ENCODE peak calls at places on chromosomes 7 and 10, in seven cellular contexts. One of them, this sample, is unnamed.

GRCh38 chr10:93126484-93127052 is 52.9 kb downstream of the CYP26A1 start:
- DNase-seq in endothelial cell: no peak
- DNase-seq in progenitor cell of endocrine pancreas: no peak
- DNase-seq in transverse colon: no peak
- DNase-seq in fibroblast of mammary gland: no peak
- DNase-seq in WTC11: peak
- DNase-seq in foreskin fibroblast: no peak
- DNase-seq in this sample: no peak

GRCh38 chr7:138032186-138032585 is 30.3 kb upstream of the CREB3L2 start:
- DNase-seq in endothelial cell: no peak
- DNase-seq in progenitor cell of endocrine pancreas: no peak
- DNase-seq in transverse colon: no peak
- DNase-seq in fibroblast of mammary gland: no peak
- DNase-seq in WTC11: no peak
- DNase-seq in foreskin fibroblast: no peak
- DNase-seq in this sample: no peak

GRCh38 chr10:119250641-119251314 is 43.4 kb downstream of the GRK5 start:
- DNase-seq in endothelial cell: no peak
- DNase-seq in progenitor cell of endocrine pancreas: no peak
- DNase-seq in transverse colon: no peak
- DNase-seq in fibroblast of mammary gland: peak
- DNase-seq in WTC11: no peak
- DNase-seq in foreskin fibroblast: peak
- DNase-seq in this sample: no peak

GRCh38 chr10:112801004-112801403 is 149.0 kb upstream of the TCF7L2 start:
- DNase-seq in endothelial cell: no peak
- DNase-seq in progenitor cell of endocrine pancreas: no peak
- DNase-seq in transverse colon: no peak
- DNase-seq in fibroblast of mammary gland: no peak
- DNase-seq in WTC11: no peak
- DNase-seq in foreskin fibroblast: no peak
- DNase-seq in this sample: no peak

GRCh38 chr10:86758231-86759072 is 2.0 kb downstream of the BMPR1A start:
- DNase-seq in endothelial cell: no peak
- DNase-seq in progenitor cell of endocrine pancreas: no peak
- DNase-seq in transverse colon: no peak
- DNase-seq in fibroblast of mammary gland: peak
- DNase-seq in WTC11: no peak
- DNase-seq in foreskin fibroblast: peak
- DNase-seq in this sample: no peak

GRCh38 chr7:4189151-4189570 is 492.9 kb upstream of the FOXK1 start:
- DNase-seq in endothelial cell: no peak
- DNase-seq in progenitor cell of endocrine pancreas: no peak
- DNase-seq in transverse colon: peak
- DNase-seq in fibroblast of mammary gland: no peak
- DNase-seq in WTC11: no peak
- DNase-seq in foreskin fibroblast: peak
- DNase-seq in this sample: peak

GRCh38 chr7:134327896-134328295 is 11.2 kb upstream of the SLC35B4 start:
- DNase-seq in endothelial cell: peak
- DNase-seq in progenitor cell of endocrine pancreas: no peak
- DNase-seq in transverse colon: peak
- DNase-seq in fibroblast of mammary gland: peak
- DNase-seq in WTC11: peak
- DNase-seq in foreskin fibroblast: peak
- DNase-seq in this sample: peak

GRCh38 chr7:111067682-111068081 is 23.2 kb upstream of the LRRN3 start:
- DNase-seq in endothelial cell: no peak
- DNase-seq in progenitor cell of endocrine pancreas: no peak
- DNase-seq in transverse colon: no peak
- DNase-seq in fibroblast of mammary gland: no peak
- DNase-seq in WTC11: no peak
- DNase-seq in foreskin fibroblast: no peak
- DNase-seq in this sample: no peak

GRCh38 chr7:44259547-44260457 is 59.0 kb downstream of the YKT6 start:
- DNase-seq in endothelial cell: no peak
- DNase-seq in progenitor cell of endocrine pancreas: no peak
- DNase-seq in transverse colon: peak
- DNase-seq in fibroblast of mammary gland: peak
- DNase-seq in WTC11: no peak
- DNase-seq in foreskin fibroblast: peak
- DNase-seq in this sample: peak

GRCh38 chr7:139776486-139777303 is 1.1 kb downstream of the HIPK2 start:
- DNase-seq in endothelial cell: no peak
- DNase-seq in progenitor cell of endocrine pancreas: peak
- DNase-seq in transverse colon: peak
- DNase-seq in fibroblast of mammary gland: peak
- DNase-seq in WTC11: no peak
- DNase-seq in foreskin fibroblast: peak
- DNase-seq in this sample: peak

GRCh38 chr10:110447886-110448285 is 49.8 kb upstream of the DUSP5 start:
- DNase-seq in endothelial cell: no peak
- DNase-seq in progenitor cell of endocrine pancreas: no peak
- DNase-seq in transverse colon: no peak
- DNase-seq in fibroblast of mammary gland: peak
- DNase-seq in WTC11: no peak
- DNase-seq in foreskin fibroblast: no peak
- DNase-seq in this sample: no peak

GRCh38 chr7:19749658-19750057 is 23.8 kb downstream of the TMEM196 start:
- DNase-seq in endothelial cell: no peak
- DNase-seq in progenitor cell of endocrine pancreas: no peak
- DNase-seq in transverse colon: no peak
- DNase-seq in fibroblast of mammary gland: no peak
- DNase-seq in WTC11: no peak
- DNase-seq in foreskin fibroblast: peak
- DNase-seq in this sample: no peak

GRCh38 chr7:13727279-13727678 is 262.2 kb downstream of the ETV1 start:
- DNase-seq in endothelial cell: no peak
- DNase-seq in progenitor cell of endocrine pancreas: no peak
- DNase-seq in transverse colon: no peak
- DNase-seq in fibroblast of mammary gland: no peak
- DNase-seq in WTC11: no peak
- DNase-seq in foreskin fibroblast: peak
- DNase-seq in this sample: no peak

GRCh38 chr7:114784756-114785155 is 137.1 kb upstream of the MDFIC start:
- DNase-seq in endothelial cell: no peak
- DNase-seq in progenitor cell of endocrine pancreas: no peak
- DNase-seq in transverse colon: no peak
- DNase-seq in fibroblast of mammary gland: no peak
- DNase-seq in WTC11: no peak
- DNase-seq in foreskin fibroblast: no peak
- DNase-seq in this sample: no peak

GRCh38 chr10:50464004-50464409 is 159.7 kb downstream of the SGMS1 start:
- DNase-seq in endothelial cell: no peak
- DNase-seq in progenitor cell of endocrine pancreas: no peak
- DNase-seq in transverse colon: no peak
- DNase-seq in fibroblast of mammary gland: no peak
- DNase-seq in WTC11: no peak
- DNase-seq in foreskin fibroblast: peak
- DNase-seq in this sample: no peak

GRCh38 chr10:70201105-70201504 is 30.8 kb upstream of the SAR1A start:
- DNase-seq in endothelial cell: no peak
- DNase-seq in progenitor cell of endocrine pancreas: no peak
- DNase-seq in transverse colon: no peak
- DNase-seq in fibroblast of mammary gland: no peak
- DNase-seq in WTC11: no peak
- DNase-seq in foreskin fibroblast: no peak
- DNase-seq in this sample: no peak
- TF ChIP-seq CTCF in endothelial cell: no peak
- TF ChIP-seq CTCF in progenitor cell of endocrine pancreas: no peak
- TF ChIP-seq CTCF in transverse colon: no peak
- TF ChIP-seq CTCF in fibroblast of mammary gland: no peak
- TF ChIP-seq CTCF in WTC11: no peak
- TF ChIP-seq CTCF in foreskin fibroblast: no peak
- TF ChIP-seq CTCF in this sample: no peak

GRCh38 chr7:47571355-47572100 is 10.4 kb downstream of the TNS3 start:
- DNase-seq in endothelial cell: no peak
- DNase-seq in progenitor cell of endocrine pancreas: no peak
- DNase-seq in transverse colon: peak
- DNase-seq in fibroblast of mammary gland: peak
- DNase-seq in WTC11: no peak
- DNase-seq in foreskin fibroblast: peak
- DNase-seq in this sample: peak
- TF ChIP-seq CTCF in endothelial cell: no peak
- TF ChIP-seq CTCF in progenitor cell of endocrine pancreas: no peak
- TF ChIP-seq CTCF in transverse colon: no peak
- TF ChIP-seq CTCF in fibroblast of mammary gland: no peak
- TF ChIP-seq CTCF in WTC11: no peak
- TF ChIP-seq CTCF in foreskin fibroblast: no peak
- TF ChIP-seq CTCF in this sample: no peak

DNA sequence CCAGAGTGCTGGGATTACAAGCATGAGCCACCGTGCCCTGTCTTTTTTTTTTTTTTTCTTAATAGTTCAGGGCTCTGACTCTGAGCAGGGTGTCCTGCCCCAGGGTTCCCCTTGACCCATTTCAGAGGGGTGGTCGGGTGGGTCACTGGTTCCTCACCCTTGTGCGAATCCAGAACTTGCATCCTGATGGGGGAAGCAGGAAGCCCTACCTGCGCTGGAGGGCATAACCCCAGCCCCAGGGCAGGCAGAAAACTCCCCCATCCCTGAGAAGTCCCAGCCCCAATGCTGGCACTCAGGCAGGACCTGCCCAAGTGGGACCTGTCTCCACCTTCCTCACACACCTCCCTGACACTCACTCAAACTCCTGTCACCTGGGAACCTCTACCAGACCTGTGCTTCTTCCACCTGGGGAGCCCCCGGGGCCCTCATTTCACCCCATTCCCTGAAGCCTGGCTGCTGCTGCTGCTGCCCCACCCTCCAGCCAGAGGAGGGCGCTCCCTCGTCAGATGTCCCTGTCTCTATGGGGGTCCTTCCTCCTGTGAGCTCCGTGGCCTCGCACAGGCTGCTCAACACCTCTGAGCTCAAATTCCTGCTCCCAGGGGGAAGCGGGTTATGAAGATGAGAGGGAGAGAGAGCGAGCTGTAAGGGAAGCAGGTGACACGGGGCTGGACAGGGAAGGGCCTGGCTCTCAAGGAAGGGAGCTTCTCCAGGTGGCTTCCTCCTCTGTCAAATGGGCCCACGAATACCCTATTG is 15.1 kb upstream of the ZNF273 start:
- DNase-seq in endothelial cell: peak
- DNase-seq in progenitor cell of endocrine pancreas: no peak
- DNase-seq in transverse colon: peak
- DNase-seq in fibroblast of mammary gland: no peak
- DNase-seq in WTC11: peak
- DNase-seq in foreskin fibroblast: no peak
- DNase-seq in this sample: no peak
- TF ChIP-seq CTCF in endothelial cell: peak
- TF ChIP-seq CTCF in progenitor cell of endocrine pancreas: peak
- TF ChIP-seq CTCF in transverse colon: no peak
- TF ChIP-seq CTCF in fibroblast of mammary gland: peak
- TF ChIP-seq CTCF in WTC11: peak
- TF ChIP-seq CTCF in foreskin fibroblast: peak
- TF ChIP-seq CTCF in this sample: peak

GRCh38 chr7:100157334-100158228 is 942 bp downstream of the TRAPPC14 start:
- DNase-seq in endothelial cell: peak
- DNase-seq in progenitor cell of endocrine pancreas: no peak
- DNase-seq in transverse colon: peak
- DNase-seq in fibroblast of mammary gland: peak
- DNase-seq in WTC11: no peak
- DNase-seq in foreskin fibroblast: peak
- DNase-seq in this sample: peak

GRCh38 chr7:100160067-100160466 is 1.5 kb upstream of the TRAPPC14 start:
- DNase-seq in endothelial cell: no peak
- DNase-seq in progenitor cell of endocrine pancreas: no peak
- DNase-seq in transverse colon: no peak
- DNase-seq in fibroblast of mammary gland: no peak
- DNase-seq in WTC11: no peak
- DNase-seq in foreskin fibroblast: no peak
- DNase-seq in this sample: no peak

GRCh38 chr7:100158229-100159098 is at the start of gene TRAPPC14:
- DNase-seq in endothelial cell: peak
- DNase-seq in progenitor cell of endocrine pancreas: peak
- DNase-seq in transverse colon: peak
- DNase-seq in fibroblast of mammary gland: peak
- DNase-seq in WTC11: peak
- DNase-seq in foreskin fibroblast: peak
- DNase-seq in this sample: peak

GRCh38 chr7:100157069-100157333 is 1.5 kb downstream of the TRAPPC14 start:
- DNase-seq in endothelial cell: no peak
- DNase-seq in progenitor cell of endocrine pancreas: no peak
- DNase-seq in transverse colon: no peak
- DNase-seq in fibroblast of mammary gland: no peak
- DNase-seq in WTC11: no peak
- DNase-seq in foreskin fibroblast: no peak
- DNase-seq in this sample: no peak

GRCh38 chr7:100159099-100159623 is 638 bp upstream of the TRAPPC14 start:
- DNase-seq in endothelial cell: no peak
- DNase-seq in progenitor cell of endocrine pancreas: no peak
- DNase-seq in transverse colon: no peak
- DNase-seq in fibroblast of mammary gland: peak
- DNase-seq in WTC11: peak
- DNase-seq in foreskin fibroblast: no peak
- DNase-seq in this sample: no peak
- TF ChIP-seq CTCF in endothelial cell: no peak
- TF ChIP-seq CTCF in progenitor cell of endocrine pancreas: peak
- TF ChIP-seq CTCF in transverse colon: no peak
- TF ChIP-seq CTCF in fibroblast of mammary gland: no peak
- TF ChIP-seq CTCF in WTC11: no peak
- TF ChIP-seq CTCF in foreskin fibroblast: no peak
- TF ChIP-seq CTCF in this sample: no peak

GRCh38 chr7:83934118-83934734 is 260.4 kb downstream of the SEMA3A start:
- DNase-seq in endothelial cell: no peak
- DNase-seq in progenitor cell of endocrine pancreas: no peak
- DNase-seq in transverse colon: no peak
- DNase-seq in fibroblast of mammary gland: peak
- DNase-seq in WTC11: no peak
- DNase-seq in foreskin fibroblast: no peak
- DNase-seq in this sample: no peak
- TF ChIP-seq CTCF in endothelial cell: peak
- TF ChIP-seq CTCF in progenitor cell of endocrine pancreas: peak
- TF ChIP-seq CTCF in transverse colon: no peak
- TF ChIP-seq CTCF in fibroblast of mammary gland: peak
- TF ChIP-seq CTCF in WTC11: no peak
- TF ChIP-seq CTCF in foreskin fibroblast: peak
- TF ChIP-seq CTCF in this sample: peak

DNA sequence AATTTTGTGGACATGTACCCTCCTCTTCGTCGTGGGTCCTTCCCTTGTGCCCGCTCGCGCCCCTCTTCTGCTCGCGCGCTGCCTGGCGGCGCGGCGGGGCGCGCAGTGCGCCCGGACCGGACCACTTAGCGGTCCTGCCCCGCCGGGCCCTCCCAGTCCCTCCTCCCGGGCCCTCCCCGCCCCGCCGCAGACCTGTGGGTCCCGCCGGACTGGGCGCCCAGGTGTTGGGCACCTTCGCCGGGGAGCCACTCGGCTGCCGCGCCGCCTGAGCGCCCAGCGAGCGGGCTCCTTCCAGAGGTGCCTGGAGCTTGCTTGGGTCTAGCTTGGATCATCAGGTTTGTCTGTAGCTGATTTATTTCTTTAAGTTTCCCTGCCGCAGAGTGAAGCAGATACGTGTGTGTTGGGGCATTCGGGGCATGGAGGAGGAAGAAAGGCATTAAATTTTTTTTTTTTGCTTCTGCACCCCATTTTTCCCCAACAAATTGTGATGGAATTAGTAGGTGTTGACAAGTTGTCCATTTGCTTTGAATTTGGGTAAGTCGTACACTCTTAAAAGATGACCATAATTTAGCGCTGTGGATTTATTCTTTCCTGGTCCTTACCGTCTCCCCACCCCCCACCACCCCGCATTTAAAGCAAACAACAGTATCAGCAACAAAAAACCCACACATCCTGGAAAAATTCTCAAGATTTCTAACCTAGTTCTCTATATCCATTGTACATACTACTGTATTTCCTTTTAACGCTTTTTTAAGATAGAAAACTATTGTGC is 903 bp downstream of the C1GALT1 start:
- DNase-seq in endothelial cell: no peak
- DNase-seq in progenitor cell of endocrine pancreas: peak
- DNase-seq in transverse colon: peak
- DNase-seq in fibroblast of mammary gland: peak
- DNase-seq in WTC11: peak
- DNase-seq in foreskin fibroblast: peak
- DNase-seq in this sample: peak
- TF ChIP-seq CTCF in endothelial cell: no peak
- TF ChIP-seq CTCF in progenitor cell of endocrine pancreas: no peak
- TF ChIP-seq CTCF in transverse colon: no peak
- TF ChIP-seq CTCF in fibroblast of mammary gland: no peak
- TF ChIP-seq CTCF in WTC11: no peak
- TF ChIP-seq CTCF in foreskin fibroblast: no peak
- TF ChIP-seq CTCF in this sample: no peak